ENCODE peak calls at places on chromosomes 16 and 17, in four cellular contexts. B is lower lobe of right lung; K is CD8-positive, alpha-beta T cell; R is foreskin fibroblast. Y is an unnamed sample.

GRCh38 chr16:2498531-2499253 is 15.1 kb upstream of the ATP6V0C start:
- DNase-seq in B (peak), R (no peak), K (no peak), Y (no peak)

GRCh38 chr17:44924107-44924544 is 8.8 kb upstream of the GFAP start:
- DNase-seq in R (no peak), K (no peak), B (peak), Y (no peak)

GRCh38 chr17:28492352-28493310 is 13.5 kb upstream of the FOXN1 start:
- DNase-seq in K (no peak), R (peak), B (no peak), Y (no peak)

GRCh38 chr16:15704545-15704987 is 54.5 kb downstream of the NDE1 start:
- DNase-seq in K (peak), R (peak), B (peak), Y (peak)

GRCh38 chr17:4043862-4044261 is 79.6 kb upstream of the ATP2A3 start:
- DNase-seq in B (no peak), K (peak), R (no peak), Y (no peak)

GRCh38 chr16:31386157-31386984 is 6.8 kb upstream of the ITGAD start:
- DNase-seq in R (peak), B (no peak), K (no peak), Y (no peak)

GRCh38 chr17:76538281-76538931 is 897 bp upstream of the CYGB start:
- DNase-seq in K (no peak), B (peak), R (no peak), Y (no peak)

GRCh38 chr17:81832608-81833159 is 407 bp downstream of the MCRIP1 start:
- DNase-seq in R (peak), B (peak), K (peak), Y (no peak)

GRCh38 chr17:77948690-77949114 is 9.8 kb upstream of the TNRC6C start:
- DNase-seq in K (no peak), B (no peak), R (peak), Y (no peak)

GRCh38 chr16:58814348-58814801 is 80.3 kb upstream of the GOT2 start:
- DNase-seq in R (peak), B (peak), K (peak), Y (no peak)

GRCh38 chr17:35295686-35296085 is 52.8 kb downstream of the SLFN5 start:
- DNase-seq in R (peak), K (no peak), B (no peak), Y (no peak)

GRCh38 chr17:6772016-6772415 is 4.0 kb upstream of the FBXO39 start:
- DNase-seq in R (no peak), B (no peak), K (no peak), Y (no peak)

GRCh38 chr17:38564869-38565268 is 40.9 kb downstream of the SRCIN1 start:
- DNase-seq in R (no peak), B (no peak), K (no peak), Y (no peak)

DNA sequence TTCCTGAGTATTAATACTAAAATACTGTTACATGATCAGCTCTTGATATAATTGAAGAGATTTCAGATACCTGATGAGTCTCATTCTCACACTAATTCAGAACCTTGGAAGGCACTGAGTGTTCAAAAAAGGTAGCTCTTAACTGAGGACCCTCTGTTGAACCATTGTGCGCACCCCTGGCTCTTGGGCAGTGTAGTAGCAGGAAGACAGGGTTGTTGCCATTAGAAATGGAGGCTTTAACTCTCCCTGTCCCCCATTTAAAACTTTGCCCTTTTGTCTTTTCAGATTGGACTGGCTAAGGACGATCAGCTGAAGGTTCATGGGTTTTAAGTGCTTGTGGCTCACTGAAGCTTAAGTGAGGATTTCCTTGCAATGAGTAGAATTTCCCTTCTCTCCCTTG is 1.8 kb downstream of the EIF1 start:
- DNase-seq in B (no peak), R (no peak), K (no peak), Y (no peak)
- H3K4me3 ChIP-seq in B (peak), R (peak), K (no peak), Y (peak)

GRCh38 chr17:42618442-42619150 is 9.1 kb downstream of the TUBG1 start:
- DNase-seq in K (no peak), B (peak), R (peak), Y (no peak)
- TF ChIP-seq CTCF in K (no peak), B (no peak), R (no peak), Y (peak)

GRCh38 chr16:325375-326155 is 27.0 kb downstream of the AXIN1 start:
- DNase-seq in R (no peak), B (no peak), K (no peak), Y (no peak)
- H3K4me3 ChIP-seq in R (no peak), B (peak), K (peak), Y (no peak)

DNA sequence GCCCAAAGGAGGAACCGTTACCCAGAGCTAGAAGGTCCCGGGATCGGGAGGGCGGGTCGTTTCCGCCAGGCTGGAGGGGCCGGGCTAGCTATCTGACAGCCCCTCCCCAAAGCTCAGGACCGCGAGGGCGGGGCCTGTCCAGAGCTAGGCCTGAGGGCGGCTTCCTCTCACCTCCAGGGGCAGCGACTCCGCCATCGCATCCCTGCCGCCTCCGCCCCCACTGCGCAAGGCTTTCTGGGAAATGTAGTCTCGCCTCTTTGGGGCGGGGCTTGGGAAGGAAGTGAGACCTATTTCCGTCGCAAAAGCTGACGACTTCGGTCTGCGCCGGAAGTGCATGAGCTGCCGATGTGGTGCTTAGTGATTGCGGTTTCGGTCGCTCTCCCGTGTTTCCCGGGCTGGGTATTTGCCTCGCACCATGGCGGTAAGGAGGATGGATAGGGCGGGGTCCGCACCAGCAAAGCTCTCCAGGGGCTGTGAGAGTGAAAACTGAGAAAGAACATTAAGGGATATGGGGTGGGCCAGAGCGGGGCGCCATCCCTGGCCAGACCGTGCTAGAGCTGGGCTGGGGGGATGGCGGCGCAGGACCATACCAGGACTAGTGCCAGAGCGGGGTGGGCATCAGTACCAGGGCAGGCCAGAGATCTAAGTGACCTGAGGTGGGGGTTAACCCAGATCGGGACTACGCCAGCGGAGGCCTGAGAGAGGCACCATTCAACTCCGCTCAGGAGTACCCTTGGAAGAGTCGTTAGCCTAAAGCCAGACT is at the start of gene TMEM208:
- DNase-seq in K (peak), R (peak), B (peak), Y (peak)
- TF ChIP-seq CTCF in K (no peak), R (peak), B (peak), Y (peak)